ENCODE peak calls at places on chromosomes 5 and 9, in four cellular contexts. P, F, Y and R are unnamed samples.

GRCh38 chr5:180808461-180809000 is 5.9 kb upstream of the MGAT1 start:
- DNase-seq in F (peak), Y (no peak), P (no peak), R (no peak)

GRCh38 chr9:131735238-131736181 is 4.4 kb downstream of the RAPGEF1 start:
- DNase-seq in P (no peak), Y (no peak), F (no peak), R (no peak)

GRCh38 chr5:101535626-101536025 is 632.5 kb upstream of the ST8SIA4 start:
- DNase-seq in P (no peak), F (no peak), Y (no peak), R (no peak)

GRCh38 chr5:95859327-95860060 is 37.0 kb upstream of the GLRX start:
- DNase-seq in P (no peak), F (no peak), Y (no peak), R (no peak)

GRCh38 chr9:108869092-108869725 is 7.1 kb downstream of the ACTL7A start:
- DNase-seq in F (peak), P (no peak), Y (no peak), R (no peak)

GRCh38 chr5:176784218-176785165 is 25.9 kb upstream of the UNC5A start:
- DNase-seq in P (no peak), F (peak), Y (no peak), R (no peak)

GRCh38 chr5:139132515-139132914 is 65.7 kb downstream of the SIL1 start:
- DNase-seq in P (no peak), F (no peak), Y (no peak), R (no peak)

GRCh38 chr5:74641014-74641777 is 668 bp upstream of the ENC1 start:
- DNase-seq in F (peak), P (no peak), Y (peak), R (peak)

GRCh38 chr9:130188860-130189481 is 16.8 kb downstream of the NCS1 start:
- DNase-seq in F (no peak), Y (no peak), P (no peak), R (no peak)

GRCh38 chr5:154534457-154535050 is 56.5 kb upstream of the HAND1 start:
- DNase-seq in F (no peak), Y (no peak), P (no peak), R (no peak)

GRCh38 chr9:77750284-77750683 is 102.2 kb upstream of the GNA14 start:
- DNase-seq in P (no peak), Y (no peak), F (no peak), R (no peak)

GRCh38 chr9:126533911-126534300 is 79.8 kb upstream of the LMX1B start:
- DNase-seq in F (no peak), Y (no peak), P (no peak), R (no peak)

GRCh38 chr5:174187481-174187880 is 142.0 kb downstream of the NSG2 start:
- DNase-seq in P (no peak), F (no peak), Y (no peak), R (no peak)

GRCh38 chr5:164052536-164053090 is 547.2 kb downstream of the MAT2B start:
- DNase-seq in P (no peak), Y (no peak), F (no peak), R (no peak)

GRCh38 chr5:57175586-57175985 is 1.7 kb downstream of the GPBP1 start:
- DNase-seq in Y (no peak), P (no peak), F (peak), R (no peak)

GRCh38 chr9:18605763-18606162 is 131.8 kb downstream of the ADAMTSL1 start:
- DNase-seq in P (no peak), Y (no peak), F (no peak), R (peak)

GRCh38 chr5:174542037-174542436 is 182.3 kb upstream of the MSX2 start:
- DNase-seq in F (no peak), P (no peak), Y (no peak), R (no peak)

GRCh38 chr5:149387982-149388381 is 8.9 kb upstream of the IL17B start:
- DNase-seq in F (no peak), P (no peak), Y (no peak), R (no peak)

GRCh38 chr5:78512440-78512839 is 136.1 kb downstream of the LHFPL2 start:
- DNase-seq in Y (no peak), P (no peak), F (no peak), R (no peak)

GRCh38 chr5:5939724-5940370 is 438.5 kb downstream of the MED10 start:
- DNase-seq in Y (no peak), P (no peak), F (no peak), R (no peak)

GRCh38 chr9:115382865-115383264 is 264.9 kb upstream of the TNC start:
- DNase-seq in Y (no peak), P (no peak), F (no peak), R (no peak)

GRCh38 chr5:67163863-67164595 is 32.6 kb downstream of the CD180 start:
- DNase-seq in P (no peak), Y (no peak), F (no peak), R (no peak)

GRCh38 chr5:4363045-4363444 is 767.4 kb downstream of the IRX1 start:
- DNase-seq in P (no peak), F (no peak), Y (no peak), R (no peak)

GRCh38 chr5:119878712-119879111 is 249.4 kb downstream of the FAM170A start:
- DNase-seq in F (no peak), P (no peak), Y (no peak), R (no peak)

GRCh38 chr5:137575211-137575610 is 76.1 kb upstream of the SPOCK1 start:
- DNase-seq in F (no peak), Y (no peak), P (no peak), R (no peak)

GRCh38 chr9:69496803-69497450 is 171.9 kb downstream of the ENTREP1 start:
- DNase-seq in F (no peak), Y (no peak), P (no peak), R (no peak)